ENCODE peak calls at places on chromosomes 16 and 17, in ten cellular contexts. M is NCI-H460; W is stromal cell of bone marrow; K is ACHN; A is CD8-positive, alpha-beta T cell; V is AG08395; N is WTC11; J is HEK293T; Y is A549; C is choroid plexus epithelial cell. L is an unnamed sample.

GRCh38 chr17:42282478-42283080 is 5.7 kb upstream of the STAT5A start:
- DNase-seq in M (no peak), W (no peak), K (no peak), A (no peak), V (no peak), N (no peak), J (no peak), Y (no peak), C (no peak), L (no peak)

GRCh38 chr17:31919802-31920525 is 16.8 kb upstream of the SUZ12 start:
- DNase-seq in M (no peak), W (no peak), K (no peak), A (no peak), V (no peak), N (no peak), J (no peak), Y (no peak), C (peak; percentile 63), L (no peak)

GRCh38 chr16:84367297-84367680 is 1.0 kb upstream of the ATP2C2 start:
- DNase-seq in M (no peak), W (no peak), K (no peak), A (no peak), V (no peak), N (no peak), J (no peak), Y (no peak), C (no peak), L (no peak)

GRCh38 chr17:66302761-66303626 is 581 bp downstream of the PRKCA start:
- DNase-seq in M (peak; percentile 71), W (peak; percentile 38), K (peak; percentile 67), A (peak; percentile 40), V (peak; percentile 33), N (peak; percentile 45), J (peak; percentile 37), Y (peak; percentile 84), C (peak; percentile 43), L (no peak)

GRCh38 chr16:25045696-25046381 is 30.7 kb upstream of the ARHGAP17 start:
- DNase-seq in M (peak; percentile 50), W (no peak), K (no peak), A (no peak), V (peak; percentile 40), N (no peak), J (no peak), Y (peak; percentile 35), C (peak; percentile 42), L (peak; percentile 29)

GRCh38 chr16:18853694-18854093 is 52.3 kb upstream of the ARL6IP1 start:
- DNase-seq in M (no peak), W (no peak), K (no peak), A (no peak), V (no peak), N (no peak), J (no peak), Y (no peak), C (peak; percentile 57), L (no peak)

GRCh38 chr16:69064164-69064563 is 41.3 kb upstream of the HAS3 start:
- DNase-seq in M (no peak), W (no peak), K (peak; percentile 82), A (no peak), V (no peak), N (no peak), J (no peak), Y (peak; percentile 63), C (no peak), L (no peak)

GRCh38 chr16:19105891-19106624 is 7.7 kb upstream of the ITPRIPL2 start:
- DNase-seq in M (no peak), W (no peak), K (no peak), A (no peak), V (no peak), N (no peak), J (no peak), Y (no peak), C (no peak), L (no peak)

GRCh38 chr16:19559242-19559910 is 3.9 kb downstream of the VPS35L start:
- DNase-seq in M (peak; percentile 44), W (peak; percentile 36), K (peak; percentile 66), A (no peak), V (peak; percentile 45), N (no peak), J (peak; percentile 22), Y (peak; percentile 67), C (peak; percentile 83), L (peak; percentile 71)

GRCh38 chr17:1055231-1055630 is 58.3 kb downstream of the TIMM22 start:
- DNase-seq in M (no peak), W (no peak), K (no peak), A (no peak), V (no peak), N (no peak), J (no peak), Y (no peak), C (no peak), L (no peak)

GRCh38 chr17:32287804-32288511 is 22.3 kb downstream of the RHBDL3 start:
- DNase-seq in M (no peak), W (no peak), K (no peak), A (no peak), V (no peak), N (no peak), J (no peak), Y (no peak), C (no peak), L (no peak)

GRCh38 chr17:80650751-80651173 is 106.1 kb downstream of the RPTOR start:
- DNase-seq in M (no peak), W (no peak), K (no peak), A (no peak), V (no peak), N (no peak), J (no peak), Y (no peak), C (peak; percentile 23), L (no peak)

GRCh38 chr17:9346296-9346926 is 229.2 kb downstream of the STX8 start:
- DNase-seq in M (no peak), W (peak; percentile 80), K (no peak), A (no peak), V (peak; percentile 58), N (no peak), J (no peak), Y (no peak), C (peak; percentile 97), L (no peak)

GRCh38 chr17:74853048-74853397 is 6.7 kb downstream of the GRIN2C start:
- DNase-seq in M (no peak), W (no peak), K (no peak), A (no peak), V (no peak), N (no peak), J (no peak), Y (no peak), C (no peak), L (no peak)

GRCh38 chr16:16136588-16136987 is 86.7 kb downstream of the ABCC6 start:
- DNase-seq in M (no peak), W (no peak), K (no peak), A (no peak), V (no peak), N (no peak), J (no peak), Y (no peak), C (no peak), L (no peak)

GRCh38 chr17:6492892-6493674 is 48.8 kb downstream of the PIMREG start:
- DNase-seq in M (no peak), W (no peak), K (no peak), A (no peak), V (no peak), N (no peak), J (no peak), Y (peak; percentile 41), C (no peak), L (no peak)

GRCh38 chr16:19095699-19096098 is 18.1 kb upstream of the ITPRIPL2 start:
- DNase-seq in M (no peak), W (no peak), K (peak; percentile 15), A (no peak), V (no peak), N (no peak), J (no peak), Y (peak; percentile 38), C (peak; percentile 65), L (no peak)

GRCh38 chr17:36686123-36686669 is 84.8 kb downstream of the MRM1 start:
- DNase-seq in M (no peak), W (no peak), K (no peak), A (no peak), V (no peak), N (no peak), J (no peak), Y (no peak), C (no peak), L (no peak)

GRCh38 chr16:53872248-53873221 is 168.6 kb downstream of the FTO start:
- DNase-seq in M (no peak), W (peak; percentile 83), K (peak; percentile 48), A (no peak), V (peak; percentile 83), N (no peak), J (no peak), Y (no peak), C (peak; percentile 65), L (no peak)

GRCh38 chr17:59870482-59870881 is 22.3 kb downstream of the TUBD1 start:
- DNase-seq in M (no peak), W (no peak), K (no peak), A (no peak), V (no peak), N (no peak), J (no peak), Y (no peak), C (no peak), L (no peak)

GRCh38 chr16:17392127-17392856 is 78.5 kb downstream of the XYLT1 start:
- DNase-seq in M (no peak), W (no peak), K (no peak), A (no peak), V (no peak), N (no peak), J (no peak), Y (no peak), C (no peak), L (no peak)

GRCh38 chr17:3647251-3647650 is 10.7 kb downstream of the CTNS start:
- DNase-seq in M (no peak), W (no peak), K (no peak), A (no peak), V (no peak), N (no peak), J (no peak), Y (no peak), C (no peak), L (no peak)

GRCh38 chr17:67055811-67056745 is 11.7 kb downstream of the CACNG1 start:
- DNase-seq in M (no peak), W (no peak), K (no peak), A (no peak), V (no peak), N (no peak), J (no peak), Y (no peak), C (no peak), L (no peak)

GRCh38 chr16:88030498-88030897 is 79.3 kb downstream of the BANP start:
- DNase-seq in M (no peak), W (no peak), K (no peak), A (no peak), V (no peak), N (no peak), J (no peak), Y (no peak), C (no peak), L (no peak)

GRCh38 chr17:41689497-41690299 is 1.0 kb downstream of the EIF1 start:
- DNase-seq in M (peak; percentile 63), W (no peak), K (peak; percentile 73), A (peak; percentile 15), V (no peak), N (peak; percentile 30), J (no peak), Y (peak; percentile 79), C (peak; percentile 83), L (peak; percentile 69)

GRCh38 chr17:82518826-82519810 is at the start of gene FOXK2:
- DNase-seq in M (peak; percentile 92), W (peak; percentile 89), K (peak; percentile 96), A (peak; percentile 87), V (peak; percentile 99), N (peak; percentile 89), J (peak; percentile 99), Y (peak; percentile 97), C (peak; percentile 97), L (peak; percentile 90)

GRCh38 chr17:15398291-15398690 is 56.9 kb upstream of the TEKT3 start:
- DNase-seq in M (no peak), W (no peak), K (no peak), A (no peak), V (peak; percentile 76), N (no peak), J (no peak), Y (no peak), C (no peak), L (peak; percentile 75)

GRCh38 chr17:61510991-61511390 is 58.8 kb downstream of the TBX4 start:
- DNase-seq in M (no peak), W (no peak), K (no peak), A (no peak), V (no peak), N (no peak), J (no peak), Y (no peak), C (peak; percentile 13), L (no peak)